ENCODE peak calls at places on chromosomes 3 and 15, in eight cellular contexts. T, M, U, G, A, N, X and P are unnamed samples.

GRCh38 chr15:20340331-20340811 is 201.2 kb downstream of the GOLGA6L6 start:
- DNase-seq in T (no peak), M (no peak), U (no peak), G (no peak), A (no peak), N (peak; percentile 29), X (no peak), P (peak; percentile 88)

GRCh38 chr15:58766290-58766689 is 4.8 kb upstream of the MINDY2 start:
- DNase-seq in T (no peak), M (no peak), U (no peak), G (no peak), A (peak; percentile 12), N (no peak), X (no peak), P (no peak)

GRCh38 chr3:179666436-179667035 is 13.7 kb downstream of the USP13 start:
- DNase-seq in T (no peak), M (no peak), U (no peak), G (no peak), A (no peak), N (no peak), X (no peak), P (no peak)

GRCh38 chr3:63824309-63824708 is 5.2 kb downstream of the C3orf49 start:
- DNase-seq in T (no peak), M (no peak), U (no peak), G (no peak), A (peak; percentile 62), N (no peak), X (no peak), P (no peak)

GRCh38 chr3:127274200-127274599 is 13.6 kb downstream of the PRR20G start:
- DNase-seq in T (no peak), M (no peak), U (no peak), G (no peak), A (no peak), N (no peak), X (no peak), P (peak; percentile 19)

GRCh38 chr3:119660474-119661150 is at the start of gene POPDC2:
- DNase-seq in T (no peak), M (no peak), U (no peak), G (no peak), A (peak; percentile 22), N (no peak), X (no peak), P (no peak)

GRCh38 chr15:49712846-49713450 is 92.1 kb downstream of the DTWD1 start:
- DNase-seq in T (no peak), M (no peak), U (no peak), G (no peak), A (no peak), N (no peak), X (no peak), P (no peak)

GRCh38 chr3:54577313-54577712 is 350.5 kb downstream of the LRTM1 start:
- DNase-seq in T (no peak), M (no peak), U (no peak), G (no peak), A (no peak), N (no peak), X (no peak), P (no peak)

GRCh38 chr15:77036537-77037474 is 34.1 kb downstream of the TSPAN3 start:
- DNase-seq in T (no peak), M (no peak), U (no peak), G (no peak), A (no peak), N (no peak), X (no peak), P (peak; percentile 43)

GRCh38 chr3:40267940-40268707 is 41.4 kb upstream of the EIF1B start:
- DNase-seq in T (no peak), M (no peak), U (no peak), G (no peak), A (no peak), N (no peak), X (no peak), P (no peak)

GRCh38 chr3:64308931-64309330 is 83.7 kb upstream of the PRICKLE2 start:
- DNase-seq in T (no peak), M (no peak), U (no peak), G (no peak), A (no peak), N (no peak), X (no peak), P (no peak)

GRCh38 chr3:147649475-147649874 is 240.3 kb downstream of the ZIC1 start:
- DNase-seq in T (no peak), M (no peak), U (no peak), G (no peak), A (no peak), N (no peak), X (no peak), P (no peak)

GRCh38 chr15:61228025-61228901 is 839 bp downstream of the RORA start:
- DNase-seq in T (no peak), M (no peak), U (no peak), G (no peak), A (peak; percentile 40), N (no peak), X (no peak), P (peak; percentile 66)

GRCh38 chr3:171827385-171827784 is 15.8 kb upstream of the TMEM212 start:
- DNase-seq in T (no peak), M (no peak), U (no peak), G (no peak), A (no peak), N (no peak), X (no peak), P (no peak)